ENCODE peak calls at places on chromosomes 12 and 14, in five cellular contexts. One of them, this sample, is unnamed.

GRCh38 chr14:59103396-59103795 is 85.1 kb upstream of the DAAM1 start:
- DNase-seq in heart left ventricle: no peak
- DNase-seq in neural crest cell: no peak
- DNase-seq in stimulated activated CD8-positive, alpha-beta memory T cell treated with anti-CD3 and anti-CD28 coated beads, Interleukin-15, amount 100 ng/mL, for 24 hours: no peak
- DNase-seq in mesenchymal stem cell: peak
- DNase-seq in this sample: no peak

GRCh38 chr12:116393859-116394650 is 116.6 kb upstream of the MED13L start:
- DNase-seq in heart left ventricle: no peak
- DNase-seq in neural crest cell: no peak
- DNase-seq in stimulated activated CD8-positive, alpha-beta memory T cell treated with anti-CD3 and anti-CD28 coated beads, Interleukin-15, amount 100 ng/mL, for 24 hours: no peak
- DNase-seq in mesenchymal stem cell: no peak
- DNase-seq in this sample: no peak

GRCh38 chr12:107126688-107127481 is 33.5 kb upstream of the CRY1 start:
- DNase-seq in heart left ventricle: no peak
- DNase-seq in neural crest cell: no peak
- DNase-seq in stimulated activated CD8-positive, alpha-beta memory T cell treated with anti-CD3 and anti-CD28 coated beads, Interleukin-15, amount 100 ng/mL, for 24 hours: no peak
- DNase-seq in mesenchymal stem cell: no peak
- DNase-seq in this sample: no peak

GRCh38 chr12:65443038-65443437 is 164.6 kb downstream of the MSRB3 start:
- DNase-seq in heart left ventricle: no peak
- DNase-seq in neural crest cell: no peak
- DNase-seq in stimulated activated CD8-positive, alpha-beta memory T cell treated with anti-CD3 and anti-CD28 coated beads, Interleukin-15, amount 100 ng/mL, for 24 hours: no peak
- DNase-seq in mesenchymal stem cell: no peak
- DNase-seq in this sample: no peak

GRCh38 chr12:125373375-125373774 is 308.1 kb downstream of the AACS start:
- DNase-seq in heart left ventricle: no peak
- DNase-seq in neural crest cell: no peak
- DNase-seq in stimulated activated CD8-positive, alpha-beta memory T cell treated with anti-CD3 and anti-CD28 coated beads, Interleukin-15, amount 100 ng/mL, for 24 hours: no peak
- DNase-seq in mesenchymal stem cell: no peak
- DNase-seq in this sample: no peak

GRCh38 chr12:132527186-132527882 is 37.4 kb downstream of the FBRSL1 start:
- DNase-seq in heart left ventricle: no peak
- DNase-seq in neural crest cell: no peak
- DNase-seq in stimulated activated CD8-positive, alpha-beta memory T cell treated with anti-CD3 and anti-CD28 coated beads, Interleukin-15, amount 100 ng/mL, for 24 hours: no peak
- DNase-seq in mesenchymal stem cell: no peak
- DNase-seq in this sample: no peak

GRCh38 chr12:71594214-71594948 is 69.3 kb downstream of the ZFC3H1 start:
- DNase-seq in heart left ventricle: no peak
- DNase-seq in neural crest cell: no peak
- DNase-seq in stimulated activated CD8-positive, alpha-beta memory T cell treated with anti-CD3 and anti-CD28 coated beads, Interleukin-15, amount 100 ng/mL, for 24 hours: no peak
- DNase-seq in mesenchymal stem cell: peak
- DNase-seq in this sample: no peak

GRCh38 chr12:102757874-102758244 is 159.2 kb downstream of the PAH start:
- DNase-seq in heart left ventricle: no peak
- DNase-seq in neural crest cell: no peak
- DNase-seq in stimulated activated CD8-positive, alpha-beta memory T cell treated with anti-CD3 and anti-CD28 coated beads, Interleukin-15, amount 100 ng/mL, for 24 hours: no peak
- DNase-seq in mesenchymal stem cell: no peak
- DNase-seq in this sample: no peak

GRCh38 chr12:4230526-4230925 is 43.0 kb upstream of the CCND2 start:
- DNase-seq in heart left ventricle: no peak
- DNase-seq in neural crest cell: no peak
- DNase-seq in stimulated activated CD8-positive, alpha-beta memory T cell treated with anti-CD3 and anti-CD28 coated beads, Interleukin-15, amount 100 ng/mL, for 24 hours: no peak
- DNase-seq in mesenchymal stem cell: no peak
- DNase-seq in this sample: no peak

GRCh38 chr14:100988011-100988410 is 84.5 kb upstream of the RTL1 start:
- DNase-seq in heart left ventricle: no peak
- DNase-seq in neural crest cell: no peak
- DNase-seq in stimulated activated CD8-positive, alpha-beta memory T cell treated with anti-CD3 and anti-CD28 coated beads, Interleukin-15, amount 100 ng/mL, for 24 hours: no peak
- DNase-seq in mesenchymal stem cell: no peak
- DNase-seq in this sample: no peak

GRCh38 chr14:60662987-60663386 is 13.7 kb upstream of the SIX1 start:
- DNase-seq in heart left ventricle: no peak
- DNase-seq in neural crest cell: no peak
- DNase-seq in stimulated activated CD8-positive, alpha-beta memory T cell treated with anti-CD3 and anti-CD28 coated beads, Interleukin-15, amount 100 ng/mL, for 24 hours: no peak
- DNase-seq in mesenchymal stem cell: no peak
- DNase-seq in this sample: no peak

GRCh38 chr14:101410126-101410525 is 151.2 kb upstream of the DIO3 start:
- DNase-seq in heart left ventricle: no peak
- DNase-seq in neural crest cell: no peak
- DNase-seq in stimulated activated CD8-positive, alpha-beta memory T cell treated with anti-CD3 and anti-CD28 coated beads, Interleukin-15, amount 100 ng/mL, for 24 hours: no peak
- DNase-seq in mesenchymal stem cell: no peak
- DNase-seq in this sample: no peak

GRCh38 chr12:63319386-63319785 is 168.4 kb upstream of the AVPR1A start:
- DNase-seq in heart left ventricle: no peak
- DNase-seq in neural crest cell: no peak
- DNase-seq in stimulated activated CD8-positive, alpha-beta memory T cell treated with anti-CD3 and anti-CD28 coated beads, Interleukin-15, amount 100 ng/mL, for 24 hours: no peak
- DNase-seq in mesenchymal stem cell: no peak
- DNase-seq in this sample: no peak

GRCh38 chr12:58877243-58877743 is 43.0 kb downstream of the LRIG3 start:
- DNase-seq in heart left ventricle: no peak
- DNase-seq in neural crest cell: no peak
- DNase-seq in stimulated activated CD8-positive, alpha-beta memory T cell treated with anti-CD3 and anti-CD28 coated beads, Interleukin-15, amount 100 ng/mL, for 24 hours: no peak
- DNase-seq in mesenchymal stem cell: peak
- DNase-seq in this sample: no peak

GRCh38 chr14:75961662-75962061 is 20.1 kb downstream of the TGFB3 start:
- DNase-seq in heart left ventricle: no peak
- DNase-seq in neural crest cell: no peak
- DNase-seq in stimulated activated CD8-positive, alpha-beta memory T cell treated with anti-CD3 and anti-CD28 coated beads, Interleukin-15, amount 100 ng/mL, for 24 hours: no peak
- DNase-seq in mesenchymal stem cell: no peak
- DNase-seq in this sample: no peak

GRCh38 chr14:100543471-100544455 is 43.5 kb downstream of the BEGAIN start:
- DNase-seq in heart left ventricle: no peak
- DNase-seq in neural crest cell: no peak
- DNase-seq in stimulated activated CD8-positive, alpha-beta memory T cell treated with anti-CD3 and anti-CD28 coated beads, Interleukin-15, amount 100 ng/mL, for 24 hours: no peak
- DNase-seq in mesenchymal stem cell: no peak
- DNase-seq in this sample: no peak

GRCh38 chr14:60514378-60515243 is 5.7 kb downstream of the SIX6 start:
- DNase-seq in heart left ventricle: no peak
- DNase-seq in neural crest cell: peak
- DNase-seq in stimulated activated CD8-positive, alpha-beta memory T cell treated with anti-CD3 and anti-CD28 coated beads, Interleukin-15, amount 100 ng/mL, for 24 hours: no peak
- DNase-seq in mesenchymal stem cell: peak
- DNase-seq in this sample: peak

GRCh38 chr12:81598205-81598604 is 160.9 kb downstream of the PPFIA2 start:
- DNase-seq in heart left ventricle: no peak
- DNase-seq in neural crest cell: no peak
- DNase-seq in stimulated activated CD8-positive, alpha-beta memory T cell treated with anti-CD3 and anti-CD28 coated beads, Interleukin-15, amount 100 ng/mL, for 24 hours: no peak
- DNase-seq in mesenchymal stem cell: no peak
- DNase-seq in this sample: no peak

This sample was measured in endothelial cell.